ENCODE peak calls at places on chromosomes 7 and 10, in five cellular contexts. X, K, G, V and I are unnamed samples.

GRCh38 chr10:16904619-16905018 is 87.4 kb upstream of the RSU1 start:
- DNase-seq in X (no peak), K (no peak), V (no peak), G (no peak), I (peak)

GRCh38 chr10:52030051-52030867 is 283.8 kb upstream of the DKK1 start:
- DNase-seq in G (no peak), X (no peak), V (no peak), K (no peak), I (no peak)

GRCh38 chr7:74182453-74183090 is 8.4 kb downstream of the EIF4H start:
- DNase-seq in K (no peak), V (no peak), X (no peak), G (no peak), I (no peak)

GRCh38 chr10:23203369-23204325 is 11.5 kb downstream of the PTF1A start:
- DNase-seq in G (no peak), V (no peak), X (no peak), K (no peak), I (no peak)

GRCh38 chr10:30694492-30695228 is 65.1 kb upstream of the LYZL2 start:
- DNase-seq in K (no peak), G (no peak), V (no peak), X (no peak), I (no peak)

GRCh38 chr7:31095286-31096197 is 43.4 kb downstream of the ADCYAP1R1 start:
- DNase-seq in K (no peak), V (no peak), G (no peak), X (no peak), I (no peak)

GRCh38 chr7:21367081-21367480 is 60.8 kb upstream of the SP4 start:
- DNase-seq in V (no peak), G (no peak), K (no peak), X (no peak), I (no peak)

GRCh38 chr10:6388261-6388893 is 185.6 kb downstream of the PFKFB3 start:
- DNase-seq in G (no peak), V (no peak), X (no peak), K (no peak), I (no peak)

GRCh38 chr10:28054211-28054888 is 55.5 kb upstream of the ODAD2 start:
- DNase-seq in X (no peak), V (no peak), G (no peak), K (no peak), I (no peak)

GRCh38 chr7:36639826-36640225 is 84.5 kb downstream of the AOAH start:
- DNase-seq in K (no peak), V (no peak), X (no peak), G (no peak), I (no peak)

GRCh38 chr10:3347413-3348147 is 175.0 kb upstream of the PITRM1 start:
- DNase-seq in K (no peak), G (no peak), X (peak), V (no peak), I (no peak)

GRCh38 chr10:102988404-102989314 is 70.6 kb downstream of the CNNM2 start:
- DNase-seq in G (no peak), V (peak), X (peak), K (no peak), I (no peak)

GRCh38 chr10:127527891-127528290 is 21.2 kb upstream of the NPS start:
- DNase-seq in G (no peak), K (no peak), V (no peak), X (no peak), I (no peak)

GRCh38 chr10:88234332-88234731 is 348.8 kb downstream of the RNLS start:
- DNase-seq in X (no peak), G (no peak), V (no peak), K (no peak), I (no peak)

GRCh38 chr7:140025814-140026433 is 36.8 kb downstream of the PARP12 start:
- DNase-seq in V (no peak), K (no peak), X (no peak), G (no peak), I (no peak)

GRCh38 chr10:69730251-69731156 is 71.2 kb upstream of the COL13A1 start:
- DNase-seq in V (no peak), K (peak), X (no peak), G (no peak), I (no peak)

GRCh38 chr10:121131014-121131413 is 279.9 kb downstream of the WDR11 start:
- DNase-seq in K (no peak), G (no peak), V (no peak), X (no peak), I (no peak)

GRCh38 chr7:91789558-91789957 is 90.9 kb downstream of the MTERF1 start:
- DNase-seq in K (no peak), G (no peak), X (no peak), V (no peak), I (no peak)

GRCh38 chr10:131848296-131848695 is 52.5 kb upstream of the PPP2R2D start:
- DNase-seq in X (no peak), K (no peak), V (no peak), G (no peak), I (no peak)

GRCh38 chr7:40646717-40647116 is 511.9 kb downstream of the SUGCT start:
- DNase-seq in G (no peak), V (no peak), X (no peak), K (no peak), I (no peak)

GRCh38 chr7:5636914-5637313 is 144.5 kb downstream of the RNF216 start:
- DNase-seq in V (no peak), X (no peak), K (peak), G (no peak), I (no peak)

GRCh38 chr7:140966561-140967234 is 42.0 kb upstream of the BRAF start:
- DNase-seq in G (no peak), V (no peak), K (no peak), X (no peak), I (no peak)

GRCh38 chr7:6654842-6655610 is 17.9 kb downstream of the ZNF316 start:
- DNase-seq in G (no peak), X (no peak), V (peak), K (peak), I (no peak)

GRCh38 chr10:92756233-92757065 is 66.7 kb downstream of the HHEX start:
- DNase-seq in X (peak), V (peak), G (peak), K (no peak), I (peak)

GRCh38 chr10:86139066-86139657 is 227.4 kb downstream of the GRID1 start:
- DNase-seq in X (peak), K (no peak), G (no peak), V (no peak), I (peak)

GRCh38 chr10:816958-817357 is 114.5 kb downstream of the LARP4B start:
- DNase-seq in X (no peak), V (no peak), G (no peak), K (no peak), I (no peak)

GRCh38 chr7:95772771-95773581 is 622 bp downstream of the DYNC1I1 start:
- DNase-seq in K (no peak), V (no peak), G (no peak), X (no peak), I (no peak)

GRCh38 chr10:126064512-126064911 is 168.1 kb downstream of the FANK1 start:
- DNase-seq in V (no peak), X (no peak), G (no peak), K (no peak), I (no peak)

GRCh38 chr10:126065751-126066150 is 169.4 kb downstream of the FANK1 start:
- DNase-seq in G (no peak), V (no peak), K (no peak), X (no peak), I (no peak)

GRCh38 chr10:126061526-126061925 is 165.2 kb downstream of the FANK1 start:
- DNase-seq in K (no peak), V (no peak), X (no peak), G (no peak), I (no peak)

GRCh38 chr10:126062132-126063032 is 166.0 kb downstream of the FANK1 start:
- DNase-seq in V (peak), X (no peak), G (no peak), K (no peak), I (no peak)

DNA sequence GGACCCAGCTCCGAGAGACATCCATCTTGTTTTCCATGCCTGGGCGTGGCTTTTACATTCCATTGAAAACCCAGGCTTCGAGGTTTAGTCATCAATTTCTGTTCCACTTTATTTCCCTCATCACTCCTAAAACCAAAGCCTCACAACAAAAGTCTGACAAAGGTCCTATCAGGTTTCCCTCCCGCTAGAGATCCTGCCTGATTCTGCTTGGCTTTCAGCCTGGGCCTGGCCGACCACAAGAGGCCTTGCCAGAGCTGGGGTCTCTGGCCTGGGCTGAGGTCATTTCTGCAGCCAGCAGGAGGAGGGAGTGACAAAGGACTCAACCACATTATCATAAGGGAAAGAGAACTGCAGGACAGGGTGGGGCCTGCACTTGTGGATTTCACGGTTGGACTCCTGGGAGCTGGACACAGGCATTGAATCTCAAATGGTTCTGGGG is 167.0 kb downstream of the FANK1 start:
- DNase-seq in V (no peak), G (no peak), K (no peak), X (no peak), I (no peak)
- TF ChIP-seq GABPA in V (no peak), G (no peak), K (no peak), X (no peak), I (no peak)

GRCh38 chr7:135664046-135664589 is 1.8 kb downstream of the STMP1 start:
- DNase-seq in G (no peak), K (no peak), X (peak), V (peak), I (peak)
- TF ChIP-seq GABPA in G (no peak), K (no peak), X (no peak), V (no peak), I (no peak)

GRCh38 chr7:94367940-94368339 is 26.8 kb upstream of the COL1A2 start:
- DNase-seq in X (no peak), V (no peak), K (no peak), G (no peak), I (no peak)

GRCh38 chr7:94364816-94365215 is 29.9 kb upstream of the COL1A2 start:
- DNase-seq in K (no peak), X (no peak), G (no peak), V (no peak), I (no peak)

GRCh38 chr7:94368371-94368791 is 26.3 kb upstream of the COL1A2 start:
- DNase-seq in G (no peak), V (no peak), K (peak), X (no peak), I (no peak)

GRCh38 chr7:94366163-94366562 is 28.5 kb upstream of the COL1A2 start:
- DNase-seq in V (no peak), X (no peak), K (no peak), G (no peak), I (no peak)

GRCh38 chr7:94366827-94367226 is 27.9 kb upstream of the COL1A2 start:
- DNase-seq in G (no peak), V (no peak), X (no peak), K (no peak), I (no peak)
- TF ChIP-seq GABPA in G (no peak), V (no peak), X (no peak), K (no peak), I (no peak)

DNA sequence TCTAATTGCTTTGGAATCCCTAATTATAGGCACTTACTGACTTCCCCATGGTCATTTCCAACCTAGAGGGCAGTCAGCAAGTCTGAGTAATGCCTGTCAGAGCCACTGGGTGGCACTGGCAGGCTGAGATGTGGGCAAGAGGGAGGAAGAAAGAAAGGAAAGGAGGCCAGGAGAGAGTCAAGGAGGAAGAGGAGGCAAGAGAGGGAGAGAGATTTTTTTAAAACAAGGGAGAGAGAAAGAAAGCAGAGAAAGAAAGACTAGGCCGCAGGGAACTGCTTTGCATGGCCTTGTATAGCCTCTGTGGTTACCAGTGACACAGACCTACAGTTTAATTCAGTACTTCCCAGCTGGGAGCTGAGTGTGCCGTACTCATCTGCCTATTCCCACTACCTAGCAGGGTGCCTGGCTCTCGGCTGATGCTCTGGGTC is 210.4 kb upstream of the ADO start:
- DNase-seq in K (peak), X (peak), G (peak), V (peak), I (peak)
- TF ChIP-seq GABPA in K (no peak), X (no peak), G (no peak), V (no peak), I (no peak)